ENCODE peak calls at places on chromosomes 3 and 15, in seven cellular contexts. One of them, this sample, is unnamed. For H3K27me3 and H3K36me3, the result is how much of the 10 kb centered on the place peaks cover.

GRCh38 chr3:11556851-11557644 is 86.7 kb downstream of the VGLL4 start:
- DNase-seq in aorta: peak
- DNase-seq in adrenal gland: no peak
- DNase-seq in uterus: peak
- DNase-seq in neuronal stem cell: no peak
- DNase-seq in tibial nerve: no peak
- DNase-seq in fibroblast of lung: peak
- DNase-seq in this sample: peak

GRCh38 chr3:32821686-32822296 is 4.0 kb downstream of the TRIM71 start:
- DNase-seq in aorta: no peak
- DNase-seq in adrenal gland: peak
- DNase-seq in uterus: no peak
- DNase-seq in neuronal stem cell: no peak
- DNase-seq in tibial nerve: no peak
- DNase-seq in fibroblast of lung: no peak
- DNase-seq in this sample: peak

GRCh38 chr3:164417955-164418354 is 660.3 kb downstream of the SI start:
- DNase-seq in aorta: no peak
- DNase-seq in adrenal gland: no peak
- DNase-seq in uterus: no peak
- DNase-seq in neuronal stem cell: no peak
- DNase-seq in tibial nerve: no peak
- DNase-seq in fibroblast of lung: no peak
- DNase-seq in this sample: no peak

GRCh38 chr15:98067339-98067738 is 106.8 kb downstream of the ARRDC4 start:
- DNase-seq in aorta: no peak
- DNase-seq in adrenal gland: no peak
- DNase-seq in uterus: no peak
- DNase-seq in neuronal stem cell: no peak
- DNase-seq in tibial nerve: no peak
- DNase-seq in fibroblast of lung: no peak
- DNase-seq in this sample: no peak

GRCh38 chr15:49964071-49964470 is 155.0 kb downstream of the ATP8B4 start:
- DNase-seq in aorta: no peak
- DNase-seq in adrenal gland: no peak
- DNase-seq in uterus: no peak
- DNase-seq in neuronal stem cell: no peak
- DNase-seq in tibial nerve: no peak
- DNase-seq in fibroblast of lung: no peak
- DNase-seq in this sample: no peak

GRCh38 chr3:37028329-37028728 is 35.0 kb downstream of the MLH1 start:
- DNase-seq in aorta: no peak
- DNase-seq in adrenal gland: peak
- DNase-seq in uterus: no peak
- DNase-seq in neuronal stem cell: no peak
- DNase-seq in tibial nerve: no peak
- DNase-seq in fibroblast of lung: no peak
- DNase-seq in this sample: no peak

GRCh38 chr3:126945171-126945721 is 37.7 kb upstream of the PLXNA1 start:
- DNase-seq in aorta: no peak
- DNase-seq in adrenal gland: no peak
- DNase-seq in uterus: no peak
- DNase-seq in neuronal stem cell: no peak
- DNase-seq in tibial nerve: no peak
- DNase-seq in fibroblast of lung: no peak
- DNase-seq in this sample: peak

GRCh38 chr3:10428393-10429091 is 76.8 kb downstream of the ATP2B2 start:
- DNase-seq in aorta: no peak
- DNase-seq in adrenal gland: no peak
- DNase-seq in uterus: no peak
- DNase-seq in neuronal stem cell: no peak
- DNase-seq in tibial nerve: no peak
- DNase-seq in fibroblast of lung: no peak
- DNase-seq in this sample: peak

GRCh38 chr3:9746330-9746729 is 3.4 kb upstream of the OGG1 start:
- DNase-seq in aorta: no peak
- DNase-seq in adrenal gland: no peak
- DNase-seq in uterus: no peak
- DNase-seq in neuronal stem cell: no peak
- DNase-seq in tibial nerve: no peak
- DNase-seq in fibroblast of lung: peak
- DNase-seq in this sample: no peak

DNA sequence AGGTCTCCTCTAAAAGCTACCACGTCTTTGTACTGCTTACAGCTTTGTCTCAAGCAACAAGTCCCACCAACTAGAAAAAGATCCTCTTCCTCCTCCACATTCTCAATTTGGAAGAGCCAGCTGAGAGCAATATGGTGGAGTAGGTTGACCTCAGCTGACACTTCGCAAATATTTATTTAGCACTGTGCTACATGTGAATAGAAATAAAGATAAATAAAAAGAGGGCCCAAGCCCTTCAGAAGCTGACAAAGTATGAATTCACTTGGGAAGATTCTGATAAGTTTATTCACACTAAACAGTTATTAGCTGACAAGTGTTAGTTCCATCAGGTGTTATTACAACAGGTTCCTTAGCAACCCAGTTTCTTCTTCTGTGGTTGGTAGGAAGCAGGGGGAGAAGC is 310.3 kb downstream of the GBE1 start:
- DNase-seq in aorta: no peak
- DNase-seq in adrenal gland: no peak
- DNase-seq in uterus: no peak
- DNase-seq in neuronal stem cell: no peak
- DNase-seq in tibial nerve: no peak
- DNase-seq in fibroblast of lung: no peak
- DNase-seq in this sample: no peak
- H3K4me3 ChIP-seq in aorta: no peak
- H3K4me3 ChIP-seq in adrenal gland: no peak
- H3K4me3 ChIP-seq in uterus: no peak
- H3K4me3 ChIP-seq in neuronal stem cell: no peak
- H3K4me3 ChIP-seq in tibial nerve: no peak
- H3K4me3 ChIP-seq in fibroblast of lung: no peak
- H3K4me3 ChIP-seq in this sample: no peak

GRCh38 chr15:69593488-69593887 is 140.9 kb downstream of the RPLP1 start:
- DNase-seq in aorta: no peak
- DNase-seq in adrenal gland: no peak
- DNase-seq in uterus: no peak
- DNase-seq in neuronal stem cell: no peak
- DNase-seq in tibial nerve: no peak
- DNase-seq in fibroblast of lung: no peak
- DNase-seq in this sample: no peak
- H3K27me3 ChIP-seq in aorta: under half
- H3K27me3 ChIP-seq in adrenal gland: under half
- H3K27me3 ChIP-seq in uterus: under half
- H3K27me3 ChIP-seq in neuronal stem cell: under half
- H3K27me3 ChIP-seq in tibial nerve: under half
- H3K27me3 ChIP-seq in fibroblast of lung: under half
- H3K27me3 ChIP-seq in this sample: under half

DNA sequence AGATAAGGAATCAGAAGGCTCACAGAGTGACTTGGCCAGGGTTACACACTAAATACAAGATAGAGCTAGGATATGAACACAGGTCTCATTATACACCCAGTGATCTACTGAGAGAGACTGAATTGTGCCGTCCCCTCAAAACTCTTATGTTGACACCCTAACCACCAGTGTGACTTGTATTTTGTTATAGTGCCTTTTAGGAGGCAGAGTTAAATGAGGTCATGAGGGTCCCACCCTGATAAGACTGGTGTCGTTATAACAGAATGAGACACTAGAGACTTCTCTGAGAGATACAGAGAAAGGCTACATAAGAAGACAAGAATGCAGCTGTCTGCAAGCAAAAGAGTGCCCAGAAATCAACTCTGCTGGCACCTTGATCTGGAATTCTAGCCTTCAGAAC is 12.6 kb downstream of the KPNA1 start:
- DNase-seq in aorta: no peak
- DNase-seq in adrenal gland: no peak
- DNase-seq in uterus: no peak
- DNase-seq in neuronal stem cell: no peak
- DNase-seq in tibial nerve: no peak
- DNase-seq in fibroblast of lung: no peak
- DNase-seq in this sample: no peak
- H3K36me3 ChIP-seq in aorta: under half
- H3K36me3 ChIP-seq in adrenal gland: under half
- H3K36me3 ChIP-seq in uterus: under half
- H3K36me3 ChIP-seq in neuronal stem cell: under half
- H3K36me3 ChIP-seq in tibial nerve: under half
- H3K36me3 ChIP-seq in fibroblast of lung: under half
- H3K36me3 ChIP-seq in this sample: under half

DNA sequence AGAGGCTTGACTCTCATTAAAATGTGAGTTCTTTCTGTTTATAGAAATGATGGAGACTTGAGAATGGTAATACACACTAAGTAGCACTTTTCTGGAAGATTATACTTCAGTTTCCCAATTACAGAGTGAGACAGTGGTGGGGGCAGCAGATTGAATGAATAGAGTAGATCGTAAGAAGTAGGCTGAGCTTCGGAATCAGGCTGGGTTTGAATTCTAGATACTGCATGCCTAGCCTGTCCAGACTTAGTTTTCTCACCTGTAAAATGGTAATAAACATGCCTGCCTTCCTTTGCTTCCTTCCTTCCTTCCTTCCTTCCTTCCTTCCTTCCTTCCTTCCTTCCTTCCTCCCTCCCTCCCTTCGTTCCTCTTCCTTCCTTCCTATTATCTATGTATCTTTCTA is 8.1 kb downstream of the IL1RAP start:
- DNase-seq in aorta: no peak
- DNase-seq in adrenal gland: no peak
- DNase-seq in uterus: no peak
- DNase-seq in neuronal stem cell: no peak
- DNase-seq in tibial nerve: no peak
- DNase-seq in fibroblast of lung: no peak
- DNase-seq in this sample: no peak
- H3K4me3 ChIP-seq in aorta: no peak
- H3K4me3 ChIP-seq in adrenal gland: no peak
- H3K4me3 ChIP-seq in uterus: no peak
- H3K4me3 ChIP-seq in neuronal stem cell: no peak
- H3K4me3 ChIP-seq in tibial nerve: no peak
- H3K4me3 ChIP-seq in fibroblast of lung: no peak
- H3K4me3 ChIP-seq in this sample: no peak

GRCh38 chr3:147380271-147380995 is 25.9 kb downstream of the ZIC4 start:
- DNase-seq in aorta: no peak
- DNase-seq in adrenal gland: no peak
- DNase-seq in uterus: no peak
- DNase-seq in neuronal stem cell: no peak
- DNase-seq in tibial nerve: no peak
- DNase-seq in fibroblast of lung: no peak
- DNase-seq in this sample: no peak

GRCh38 chr3:147379651-147380050 is 26.7 kb downstream of the ZIC4 start:
- DNase-seq in aorta: no peak
- DNase-seq in adrenal gland: no peak
- DNase-seq in uterus: no peak
- DNase-seq in neuronal stem cell: no peak
- DNase-seq in tibial nerve: no peak
- DNase-seq in fibroblast of lung: no peak
- DNase-seq in this sample: no peak

GRCh38 chr3:147377412-147378185 is 28.7 kb downstream of the ZIC4 start:
- DNase-seq in aorta: no peak
- DNase-seq in adrenal gland: no peak
- DNase-seq in uterus: no peak
- DNase-seq in neuronal stem cell: no peak
- DNase-seq in tibial nerve: no peak
- DNase-seq in fibroblast of lung: no peak
- DNase-seq in this sample: peak

GRCh38 chr3:147380996-147381376 is 25.4 kb downstream of the ZIC4 start:
- DNase-seq in aorta: no peak
- DNase-seq in adrenal gland: no peak
- DNase-seq in uterus: no peak
- DNase-seq in neuronal stem cell: no peak
- DNase-seq in tibial nerve: no peak
- DNase-seq in fibroblast of lung: no peak
- DNase-seq in this sample: no peak

GRCh38 chr3:147378186-147378503 is 28.2 kb downstream of the ZIC4 start:
- DNase-seq in aorta: no peak
- DNase-seq in adrenal gland: no peak
- DNase-seq in uterus: no peak
- DNase-seq in neuronal stem cell: no peak
- DNase-seq in tibial nerve: no peak
- DNase-seq in fibroblast of lung: no peak
- DNase-seq in this sample: no peak
- H3K27me3 ChIP-seq in aorta: under half
- H3K27me3 ChIP-seq in adrenal gland: half or more
- H3K27me3 ChIP-seq in uterus: under half
- H3K27me3 ChIP-seq in neuronal stem cell: half or more
- H3K27me3 ChIP-seq in tibial nerve: under half
- H3K27me3 ChIP-seq in fibroblast of lung: under half
- H3K27me3 ChIP-seq in this sample: half or more